ENCODE peak calls at places on chromosomes 7 and 10, in eight cellular contexts. M is pancreas, Z is fibroblast of mammary gland, B is hepatocyte, F is small intestine, I is aorta, Q is SJSA1, H is astrocyte of the spinal cord. R is an unnamed sample.

GRCh38 chr7:13912740-13913320 is 76.6 kb downstream of the ETV1 start:
- DNase-seq in Z (no peak), H (no peak), I (no peak), B (no peak), Q (no peak), M (no peak), F (peak; percentile 52), R (no peak)

GRCh38 chr7:10706875-10707493 is 266.7 kb upstream of the PHF14 start:
- DNase-seq in B (no peak), F (no peak), Z (no peak), M (no peak), H (no peak), I (no peak), Q (no peak), R (no peak)

GRCh38 chr7:31476073-31476745 is 37.7 kb upstream of the ITPRID1 start:
- DNase-seq in Q (no peak), Z (no peak), H (no peak), I (no peak), F (no peak), B (no peak), M (no peak), R (no peak)

GRCh38 chr10:106226831-106227230 is 937.7 kb downstream of the SORCS1 start:
- DNase-seq in F (no peak), Z (no peak), I (no peak), M (no peak), Q (no peak), H (no peak), B (no peak), R (no peak)

GRCh38 chr7:71131256-71131752 is 640 bp upstream of the GALNT17 start:
- DNase-seq in Z (no peak), I (peak; percentile 92), B (peak; percentile 79), H (peak; percentile 0), F (no peak), M (peak; percentile 57), Q (no peak), R (peak; percentile 1)

GRCh38 chr10:83555264-83555663 is 584.0 kb upstream of the GHITM start:
- DNase-seq in Z (no peak), M (no peak), I (no peak), B (no peak), F (no peak), H (no peak), Q (no peak), R (no peak)

GRCh38 chr7:40986351-40986873 is 716.5 kb downstream of the INHBA start:
- DNase-seq in M (no peak), Z (peak; percentile 99), Q (peak; percentile 85), H (peak; percentile 91), I (no peak), B (peak; percentile 25), F (peak; percentile 16), R (peak; percentile 92)

GRCh38 chr7:136079478-136079892 is 102.3 kb upstream of the MTPN start:
- DNase-seq in F (no peak), I (no peak), H (no peak), M (no peak), Z (no peak), Q (no peak), B (no peak), R (no peak)

GRCh38 chr10:83908987-83909386 is 230.3 kb upstream of the GHITM start:
- DNase-seq in Z (no peak), B (no peak), M (no peak), I (no peak), F (no peak), H (no peak), Q (no peak), R (no peak)

GRCh38 chr7:30921951-30922401 is 10.3 kb downstream of the AQP1 start:
- DNase-seq in M (peak; percentile 13), F (no peak), Q (no peak), Z (no peak), I (peak; percentile 73), H (no peak), B (no peak), R (no peak)

GRCh38 chr10:56605043-56605442 is 244.0 kb upstream of the ZWINT start:
- DNase-seq in I (no peak), Z (no peak), B (peak; percentile 22), M (no peak), F (no peak), H (no peak), Q (no peak), R (no peak)

GRCh38 chr10:6128591-6129383 is 40.0 kb downstream of the RBM17 start:
- DNase-seq in I (no peak), M (no peak), Z (peak; percentile 66), F (no peak), H (no peak), B (peak; percentile 44), Q (no peak), R (no peak)

DNA sequence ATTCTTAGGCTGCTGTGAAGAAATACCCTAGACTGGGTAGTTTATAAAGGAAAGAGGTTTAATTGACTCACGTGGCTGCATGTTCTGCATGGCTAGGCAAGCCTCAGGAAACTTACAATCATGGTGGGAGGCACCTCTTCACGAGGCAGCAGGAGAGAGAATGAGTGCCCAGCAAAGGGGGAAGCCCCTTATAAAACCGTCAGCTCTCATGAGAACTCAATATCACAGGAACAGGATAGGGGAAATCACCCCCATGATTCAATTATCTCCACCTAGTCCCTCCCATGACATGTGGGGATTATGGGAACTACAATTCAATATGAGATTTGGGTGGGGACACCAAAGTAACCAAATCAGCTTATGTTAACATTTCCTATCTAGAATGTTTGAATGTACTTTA is 259.2 kb downstream of the TWIST1 start:
- DNase-seq in I (no peak), Q (no peak), B (no peak), F (no peak), Z (no peak), M (no peak), H (no peak), R (no peak)
- H3K4me3 ChIP-seq in I (no peak overlapping the region), Q (no peak overlapping the region), B (no peak overlapping the region), F (no peak overlapping the region), Z (no peak overlapping the region), M (no peak overlapping the region), H (no peak overlapping the region), R (no peak overlapping the region)

DNA sequence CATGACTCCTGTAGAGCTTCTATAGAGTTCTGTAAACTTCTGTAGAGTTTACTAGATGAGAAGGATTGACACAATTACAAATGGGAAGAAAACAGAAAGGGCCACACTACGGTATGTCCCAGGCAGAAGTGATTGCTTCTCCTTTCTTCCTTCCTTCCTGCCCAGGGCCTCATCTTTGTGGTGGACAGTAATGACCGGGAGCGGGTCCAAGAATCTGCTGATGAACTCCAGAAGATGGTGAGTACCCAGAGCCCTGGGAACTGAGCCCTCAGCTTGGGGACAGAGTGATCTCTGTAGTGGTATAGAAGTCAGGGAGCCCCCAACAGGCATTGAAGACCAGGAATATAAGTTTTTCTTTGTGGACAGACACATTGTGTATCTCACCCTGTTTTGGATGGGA is 1.7 kb downstream of the ARF5 start:
- DNase-seq in B (no peak), Z (no peak), H (no peak), Q (no peak), M (no peak), F (no peak), I (no peak), R (no peak)
- H3K4me3 ChIP-seq in B (no peak overlapping the region), Z (no peak overlapping the region), H (no peak overlapping the region), Q (no peak overlapping the region), M (peak overlapping the region; percentile 92), F (no peak overlapping the region), I (no peak overlapping the region), R (no peak overlapping the region)

GRCh38 chr10:46268076-46268881 is 18.5 kb upstream of the ANTXRL start:
- DNase-seq in M (no peak), F (peak; percentile 41), I (no peak), Q (no peak), Z (no peak), B (no peak), H (no peak), R (no peak)
- H3K4me3 ChIP-seq in M (no peak overlapping the region), F (peak overlapping the region; percentile 43), I (no peak overlapping the region), Q (no peak overlapping the region), Z (no peak overlapping the region), B (no peak overlapping the region), H (no peak overlapping the region), R (no peak overlapping the region)

GRCh38 chr10:93383562-93383981 is 98.6 kb downstream of the MYOF start:
- DNase-seq in Q (peak; percentile 83), H (peak; percentile 91), F (no peak), M (no peak), Z (peak; percentile 95), B (no peak), I (no peak), R (peak; percentile 76)
- H3K4me3 ChIP-seq in Q (no peak overlapping the region), H (no peak overlapping the region), F (no peak overlapping the region), M (no peak overlapping the region), Z (no peak overlapping the region), B (no peak overlapping the region), I (no peak overlapping the region), R (no peak overlapping the region)

GRCh38 chr10:101001225-101002035 is 1.8 kb downstream of the LZTS2 start:
- DNase-seq in M (peak; percentile 58), Z (peak; percentile 94), B (peak; percentile 86), I (peak; percentile 95), H (peak; percentile 91), F (peak; percentile 38), Q (peak; percentile 70), R (peak; percentile 80)
- H3K4me3 ChIP-seq in M (peak overlapping the region; percentile 88), Z (peak overlapping the region; percentile 80), B (peak overlapping the region; percentile 92), I (no peak overlapping the region), H (peak overlapping the region; percentile 92), F (no peak overlapping the region), Q (peak overlapping the region; percentile 81), R (peak overlapping the region; percentile 89)

DNA sequence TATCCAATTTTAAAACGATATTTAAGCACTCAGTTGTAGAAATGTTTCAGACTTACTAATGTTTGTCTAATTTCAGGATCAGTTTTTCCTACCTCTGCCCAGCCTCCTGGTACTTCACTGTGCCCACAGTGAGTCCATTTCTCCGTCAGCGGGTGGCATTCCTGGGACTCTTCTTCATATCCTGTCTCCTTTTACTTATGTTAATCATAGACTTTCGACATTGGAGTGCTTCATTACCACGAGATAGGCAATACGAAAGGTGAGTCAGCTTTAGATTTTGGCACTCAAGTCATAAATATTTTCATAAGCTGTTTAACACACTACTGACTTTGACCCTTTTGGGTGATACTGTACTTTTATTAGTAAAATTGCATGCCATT is 2.1 kb downstream of the ENTPD7 start:
- DNase-seq in Q (peak; percentile 47), Z (peak; percentile 93), F (peak; percentile 86), M (no peak), B (peak; percentile 26), I (no peak), H (peak; percentile 66), R (peak; percentile 60)
- H3K4me3 ChIP-seq in Q (no peak overlapping the region), Z (no peak overlapping the region), F (peak overlapping the region; percentile 43), M (peak overlapping the region; percentile 94), B (no peak overlapping the region), I (no peak overlapping the region), H (no peak overlapping the region), R (no peak overlapping the region)

R was measured in skeletal muscle cell.